ENCODE peak calls at places on chromosomes 11 and 22, in five cellular contexts. One of them, this sample, is unnamed.

GRCh38 chr11:2569321-2569721 is 124.5 kb downstream of the KCNQ1 start:
- DNase-seq in neuronal stem cell: no peak
- DNase-seq in BJ: peak
- DNase-seq in SK-N-SH: no peak
- DNase-seq in lower lobe of right lung: peak
- DNase-seq in this sample: no peak

GRCh38 chr11:76161261-76161961 is 44.9 kb downstream of the WNT11 start:
- DNase-seq in neuronal stem cell: no peak
- DNase-seq in lower lobe of right lung: peak
- DNase-seq in BJ: no peak
- DNase-seq in SK-N-SH: peak
- DNase-seq in this sample: no peak

GRCh38 chr11:47913569-47914244 is 65.6 kb upstream of the NUP160 start:
- DNase-seq in neuronal stem cell: no peak
- DNase-seq in SK-N-SH: no peak
- DNase-seq in lower lobe of right lung: no peak
- DNase-seq in BJ: no peak
- DNase-seq in this sample: no peak

GRCh38 chr11:11450744-11451362 is 97.8 kb upstream of the CSNK2A3 start:
- DNase-seq in neuronal stem cell: no peak
- DNase-seq in BJ: no peak
- DNase-seq in lower lobe of right lung: no peak
- DNase-seq in SK-N-SH: no peak
- DNase-seq in this sample: no peak

GRCh38 chr11:14422814-14423182 is 63.8 kb upstream of the RRAS2 start:
- DNase-seq in neuronal stem cell: no peak
- DNase-seq in SK-N-SH: no peak
- DNase-seq in lower lobe of right lung: no peak
- DNase-seq in BJ: no peak
- DNase-seq in this sample: no peak

GRCh38 chr11:118370774-118371173 is 11.4 kb downstream of the UBE4A start:
- DNase-seq in SK-N-SH: no peak
- DNase-seq in BJ: no peak
- DNase-seq in neuronal stem cell: no peak
- DNase-seq in lower lobe of right lung: no peak
- DNase-seq in this sample: no peak

GRCh38 chr11:129416080-129416820 is 40.6 kb downstream of the BARX2 start:
- DNase-seq in SK-N-SH: no peak
- DNase-seq in neuronal stem cell: no peak
- DNase-seq in lower lobe of right lung: no peak
- DNase-seq in BJ: no peak
- DNase-seq in this sample: no peak

GRCh38 chr11:105367129-105367528 is 227.6 kb upstream of the CARD18 start:
- DNase-seq in BJ: no peak
- DNase-seq in lower lobe of right lung: no peak
- DNase-seq in neuronal stem cell: no peak
- DNase-seq in SK-N-SH: no peak
- DNase-seq in this sample: no peak

GRCh38 chr11:62013266-62014157 is 46.1 kb upstream of the FTH1 start:
- DNase-seq in neuronal stem cell: no peak
- DNase-seq in lower lobe of right lung: no peak
- DNase-seq in BJ: no peak
- DNase-seq in SK-N-SH: no peak
- DNase-seq in this sample: no peak

GRCh38 chr22:33848251-33848650 is 72.0 kb downstream of the LARGE1 start:
- DNase-seq in lower lobe of right lung: no peak
- DNase-seq in BJ: no peak
- DNase-seq in SK-N-SH: no peak
- DNase-seq in neuronal stem cell: no peak
- DNase-seq in this sample: no peak

GRCh38 chr22:31995046-31995445 is 48.0 kb upstream of the SLC5A1 start:
- DNase-seq in lower lobe of right lung: no peak
- DNase-seq in SK-N-SH: no peak
- DNase-seq in BJ: no peak
- DNase-seq in neuronal stem cell: no peak
- DNase-seq in this sample: no peak

GRCh38 chr11:118872403-118872821 is 11.3 kb upstream of the CXCR5 start:
- DNase-seq in neuronal stem cell: no peak
- DNase-seq in SK-N-SH: no peak
- DNase-seq in BJ: no peak
- DNase-seq in lower lobe of right lung: no peak
- DNase-seq in this sample: peak

GRCh38 chr11:2293396-2294339 is 8.1 kb downstream of the C11orf21 start:
- DNase-seq in neuronal stem cell: no peak
- DNase-seq in SK-N-SH: no peak
- DNase-seq in lower lobe of right lung: peak
- DNase-seq in BJ: no peak
- DNase-seq in this sample: no peak

GRCh38 chr11:31813242-31813960 is 2.3 kb upstream of the PAX6 start:
- DNase-seq in BJ: no peak
- DNase-seq in neuronal stem cell: no peak
- DNase-seq in SK-N-SH: peak
- DNase-seq in lower lobe of right lung: no peak
- DNase-seq in this sample: no peak

GRCh38 chr11:121743285-121743684 is 290.5 kb upstream of the SORL1-AS1 start:
- DNase-seq in lower lobe of right lung: no peak
- DNase-seq in neuronal stem cell: no peak
- DNase-seq in SK-N-SH: no peak
- DNase-seq in BJ: no peak
- DNase-seq in this sample: no peak

GRCh38 chr11:121741316-121741715 is 288.5 kb upstream of the SORL1-AS1 start:
- DNase-seq in BJ: no peak
- DNase-seq in neuronal stem cell: no peak
- DNase-seq in lower lobe of right lung: no peak
- DNase-seq in SK-N-SH: peak
- DNase-seq in this sample: no peak

GRCh38 chr11:121740902-121741301 is 288.1 kb upstream of the SORL1-AS1 start:
- DNase-seq in lower lobe of right lung: no peak
- DNase-seq in BJ: no peak
- DNase-seq in neuronal stem cell: no peak
- DNase-seq in SK-N-SH: no peak
- DNase-seq in this sample: no peak

GRCh38 chr11:121741954-121742361 is 289.2 kb upstream of the SORL1-AS1 start:
- DNase-seq in lower lobe of right lung: no peak
- DNase-seq in SK-N-SH: peak
- DNase-seq in BJ: no peak
- DNase-seq in neuronal stem cell: no peak
- DNase-seq in this sample: no peak
- H3K4me3 ChIP-seq in lower lobe of right lung: no peak
- H3K4me3 ChIP-seq in SK-N-SH: peak
- H3K4me3 ChIP-seq in BJ: no peak
- H3K4me3 ChIP-seq in neuronal stem cell: no peak
- H3K4me3 ChIP-seq in this sample: no peak

GRCh38 chr11:83070878-83071640 is 638 bp downstream of the RAB30 start:
- DNase-seq in neuronal stem cell: peak
- DNase-seq in lower lobe of right lung: peak
- DNase-seq in BJ: no peak
- DNase-seq in SK-N-SH: peak
- DNase-seq in this sample: peak

GRCh38 chr11:83070044-83070877 is 1.4 kb downstream of the RAB30 start:
- DNase-seq in BJ: no peak
- DNase-seq in SK-N-SH: no peak
- DNase-seq in lower lobe of right lung: no peak
- DNase-seq in neuronal stem cell: peak
- DNase-seq in this sample: no peak

GRCh38 chr11:83071641-83072591 is at the start of gene RAB30:
- DNase-seq in BJ: peak
- DNase-seq in lower lobe of right lung: peak
- DNase-seq in neuronal stem cell: peak
- DNase-seq in SK-N-SH: peak
- DNase-seq in this sample: peak

GRCh38 chr11:83068573-83068972 is 3.1 kb downstream of the RAB30 start:
- DNase-seq in lower lobe of right lung: no peak
- DNase-seq in BJ: no peak
- DNase-seq in SK-N-SH: no peak
- DNase-seq in neuronal stem cell: no peak
- DNase-seq in this sample: no peak

DNA sequence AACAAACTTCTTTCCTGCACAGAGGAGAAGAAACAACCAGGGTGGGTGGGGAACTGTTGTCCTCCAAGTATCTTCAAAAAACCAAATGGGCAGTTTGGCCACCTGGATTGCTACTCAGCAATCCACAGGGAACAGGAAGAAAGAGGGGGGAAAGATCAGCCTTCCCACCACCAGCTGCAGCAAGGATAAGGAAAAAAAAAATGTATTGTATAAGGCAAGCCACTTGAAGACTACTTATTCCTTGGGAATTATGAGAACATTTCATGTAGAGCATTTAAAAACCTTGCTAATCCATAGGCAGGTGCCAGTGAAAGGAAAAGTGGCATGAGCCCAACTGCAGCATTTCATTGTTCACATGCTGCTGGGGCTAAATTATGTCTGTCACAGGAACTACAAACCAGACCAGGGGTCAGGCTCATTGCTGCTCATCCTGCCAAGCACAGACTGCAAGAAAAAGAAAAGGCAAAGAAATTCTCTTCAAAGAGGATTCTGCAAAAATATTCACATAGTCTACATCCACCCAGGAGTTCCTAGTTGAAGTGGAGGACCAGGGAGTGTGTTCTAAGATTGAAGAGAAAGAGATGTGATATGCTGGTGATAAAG is 2.2 kb downstream of the RAB30 start:
- DNase-seq in neuronal stem cell: no peak
- DNase-seq in SK-N-SH: no peak
- DNase-seq in lower lobe of right lung: no peak
- DNase-seq in BJ: no peak
- DNase-seq in this sample: no peak
- H3K4me3 ChIP-seq in neuronal stem cell: no peak
- H3K4me3 ChIP-seq in SK-N-SH: peak
- H3K4me3 ChIP-seq in lower lobe of right lung: peak
- H3K4me3 ChIP-seq in BJ: peak
- H3K4me3 ChIP-seq in this sample: no peak

DNA sequence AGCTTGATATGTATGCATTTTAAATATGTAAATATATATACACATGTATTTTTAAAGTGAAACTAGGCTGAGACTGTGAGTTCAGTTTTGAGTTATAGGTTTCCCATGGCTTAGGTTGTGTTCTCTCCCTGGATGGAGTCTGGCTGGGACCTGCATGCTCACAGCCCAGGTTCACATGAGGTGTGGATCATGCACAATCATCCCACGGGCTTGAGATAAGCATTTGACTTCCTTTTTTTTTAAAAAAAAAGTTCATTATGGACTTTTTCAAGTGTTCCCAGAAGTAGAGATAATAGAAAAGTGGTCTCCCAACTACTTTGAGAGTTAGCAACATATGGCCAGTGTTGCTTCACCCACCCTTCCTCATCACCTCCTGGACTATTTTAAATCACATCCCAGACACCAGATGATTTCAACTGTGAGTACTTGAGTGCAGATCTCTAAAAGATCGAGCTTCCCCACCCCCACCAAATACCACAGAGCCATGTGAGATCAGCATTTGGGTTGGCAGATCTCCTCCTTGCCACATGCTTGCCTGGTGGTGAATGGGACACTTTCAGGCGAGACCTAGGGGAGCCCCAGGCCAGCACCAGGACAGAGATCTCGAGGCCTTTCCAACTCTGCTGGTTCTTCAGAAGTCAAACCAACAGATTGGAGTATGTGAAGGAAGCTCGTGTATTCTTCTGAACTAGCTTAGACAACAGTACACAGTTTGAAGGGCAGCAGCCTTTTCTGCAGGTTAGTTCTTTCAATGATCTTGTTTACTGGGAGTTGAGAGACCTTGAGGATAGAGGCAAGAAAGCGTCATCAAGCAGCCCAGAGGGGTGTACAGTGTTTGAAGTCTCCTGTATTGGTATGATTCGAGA is 15.9 kb downstream of the MED15 start:
- DNase-seq in lower lobe of right lung: peak
- DNase-seq in BJ: no peak
- DNase-seq in neuronal stem cell: no peak
- DNase-seq in SK-N-SH: no peak
- DNase-seq in this sample: peak
- H3K4me3 ChIP-seq in lower lobe of right lung: no peak
- H3K4me3 ChIP-seq in BJ: no peak
- H3K4me3 ChIP-seq in neuronal stem cell: no peak
- H3K4me3 ChIP-seq in SK-N-SH: no peak
- H3K4me3 ChIP-seq in this sample: no peak

GRCh38 chr22:49867303-49868250 is 13.9 kb downstream of the ZBED4 start:
- DNase-seq in lower lobe of right lung: no peak
- DNase-seq in neuronal stem cell: no peak
- DNase-seq in SK-N-SH: no peak
- DNase-seq in BJ: no peak
- DNase-seq in this sample: no peak
- H3K4me3 ChIP-seq in lower lobe of right lung: no peak
- H3K4me3 ChIP-seq in neuronal stem cell: no peak
- H3K4me3 ChIP-seq in SK-N-SH: no peak
- H3K4me3 ChIP-seq in BJ: no peak
- H3K4me3 ChIP-seq in this sample: no peak

DNA sequence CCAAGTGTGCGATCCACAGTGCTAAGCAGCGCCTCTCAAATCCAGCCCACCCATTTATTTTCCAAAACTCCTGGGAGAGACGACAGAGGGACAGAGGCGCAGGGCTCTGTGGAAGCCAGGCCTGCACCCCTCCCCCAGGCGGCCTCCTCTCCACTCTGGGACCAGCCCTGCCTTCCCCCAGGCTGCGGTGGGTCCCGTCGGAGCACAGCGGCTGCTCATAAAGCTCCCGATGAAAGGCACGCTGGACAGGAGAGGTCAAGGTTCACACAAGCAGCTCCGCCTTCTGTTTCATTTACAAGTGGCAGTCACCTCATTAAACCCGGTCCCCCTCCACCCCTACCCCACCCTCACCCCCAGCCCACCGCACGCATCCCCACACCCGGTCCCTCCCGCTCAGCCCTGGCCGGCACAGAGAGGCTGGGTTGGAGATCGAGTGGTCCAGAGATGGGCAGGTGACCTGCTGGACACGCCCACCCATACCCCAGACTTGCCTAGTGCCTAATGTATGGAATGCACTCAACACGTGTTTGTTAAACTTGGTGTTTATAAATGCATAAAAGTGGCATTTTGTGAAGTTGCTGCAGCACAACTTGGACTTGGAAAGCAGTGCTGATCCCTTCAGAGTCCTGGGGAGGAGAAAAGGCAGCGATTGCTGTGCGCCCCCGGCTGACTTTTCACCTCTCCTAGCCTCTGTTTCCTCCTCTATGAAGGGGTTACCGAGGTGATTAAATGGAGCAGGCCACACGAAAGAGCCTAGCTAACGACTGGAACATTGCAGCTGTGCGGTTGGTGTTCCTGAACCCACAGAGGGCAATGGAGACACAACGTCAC is 26.0 kb downstream of the RPUSD4 start:
- DNase-seq in SK-N-SH: no peak
- DNase-seq in BJ: no peak
- DNase-seq in lower lobe of right lung: no peak
- DNase-seq in neuronal stem cell: peak
- DNase-seq in this sample: no peak
- H3K4me3 ChIP-seq in SK-N-SH: no peak
- H3K4me3 ChIP-seq in BJ: no peak
- H3K4me3 ChIP-seq in lower lobe of right lung: no peak
- H3K4me3 ChIP-seq in neuronal stem cell: no peak
- H3K4me3 ChIP-seq in this sample: no peak

DNA sequence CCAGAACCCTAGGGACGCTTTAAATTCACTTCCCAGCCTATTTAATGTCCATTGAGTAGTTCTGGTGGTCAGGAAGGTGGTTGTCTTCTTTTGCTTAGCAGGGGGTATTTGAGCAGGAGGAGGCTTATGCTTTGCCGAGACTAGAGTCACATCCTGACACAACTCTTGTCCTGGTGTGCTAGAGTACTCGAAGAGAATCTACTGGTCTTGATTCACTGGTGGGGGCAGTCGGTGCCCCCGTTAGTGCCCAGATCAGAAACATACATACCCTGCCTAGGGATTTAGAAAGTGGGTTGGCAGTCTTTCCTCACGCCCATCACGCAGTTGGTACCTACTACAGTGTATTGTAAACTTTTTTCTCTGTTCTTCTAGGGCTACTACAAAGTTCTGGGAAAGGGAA is 2.7 kb downstream of the RPL27A start:
- DNase-seq in lower lobe of right lung: no peak
- DNase-seq in SK-N-SH: no peak
- DNase-seq in BJ: no peak
- DNase-seq in neuronal stem cell: no peak
- DNase-seq in this sample: no peak
- H3K4me3 ChIP-seq in lower lobe of right lung: no peak
- H3K4me3 ChIP-seq in SK-N-SH: peak
- H3K4me3 ChIP-seq in BJ: no peak
- H3K4me3 ChIP-seq in neuronal stem cell: no peak
- H3K4me3 ChIP-seq in this sample: no peak

This sample was measured in CD8-positive, alpha-beta T cell.